ENCODE peak calls at places on chromosomes 4 and X, in nine cellular contexts. W is endothelial cell of umbilical vein, G is MM.1S, T is heart right ventricle, B is neural progenitor cell, Z is esophagus squamous epithelium, C is upper lobe of right lung, N is GM23338, P is heart left ventricle. S is an unnamed sample. For H3K4me1, the result is how much of the 10 kb centered on the place peaks cover.

GRCh38 chr4:3725936-3726895 is 40.0 kb upstream of the ADRA2C start:
- DNase-seq in W (no peak), G (no peak), T (no peak), B (no peak), Z (no peak), C (no peak), N (peak), P (no peak), S (no peak)

GRCh38 chrX:16444353-16444752 is 205.6 kb upstream of the S100G start:
- DNase-seq in W (no peak), G (no peak), T (no peak), B (no peak), Z (no peak), C (no peak), N (no peak), P (no peak), S (no peak)

GRCh38 chrX:139203681-139204575 is 326.6 kb upstream of the F9 start:
- DNase-seq in W (no peak), G (peak), T (no peak), B (peak), Z (no peak), C (peak), N (peak), P (no peak), S (peak)

GRCh38 chrX:45070116-45071007 is 130.3 kb downstream of the DIPK2B start:
- DNase-seq in W (peak), G (peak), T (peak), B (peak), Z (no peak), C (no peak), N (peak), P (no peak), S (no peak)

GRCh38 chr4:88964450-88964849 is 92.5 kb downstream of the FAM13A start:
- DNase-seq in W (peak), G (no peak), T (no peak), B (no peak), Z (no peak), C (no peak), N (no peak), P (no peak), S (no peak)

GRCh38 chr4:182917182-182918043 is at the start of gene DCTD:
- DNase-seq in W (peak), G (peak), T (peak), B (peak), Z (peak), C (peak), N (peak), P (peak), S (peak)

GRCh38 chr4:136750898-136751297 is 781.4 kb downstream of the PCDH18 start:
- DNase-seq in W (no peak), G (no peak), T (no peak), B (no peak), Z (no peak), C (no peak), N (no peak), P (no peak), S (no peak)

GRCh38 chrX:9940397-9940796 is 26.8 kb upstream of the CLDN34 start:
- DNase-seq in W (peak), G (no peak), T (no peak), B (no peak), Z (no peak), C (no peak), N (no peak), P (no peak), S (no peak)

GRCh38 chr4:139633661-139634060 is 32.0 kb upstream of the MGST2 start:
- DNase-seq in W (peak), G (no peak), T (peak), B (peak), Z (no peak), C (no peak), N (peak), P (peak), S (no peak)

GRCh38 chrX:66110112-66110511 is 53.9 kb upstream of the HEPH start:
- DNase-seq in W (peak), G (peak), T (no peak), B (peak), Z (no peak), C (no peak), N (peak), P (no peak), S (no peak)

GRCh38 chr4:70945046-70945445 is 42.9 kb downstream of the MOB1B start:
- DNase-seq in W (no peak), G (no peak), T (no peak), B (no peak), Z (no peak), C (no peak), N (no peak), P (no peak), S (no peak)

GRCh38 chr4:177680308-177680707 is 238.1 kb upstream of the AGA start:
- DNase-seq in W (no peak), G (peak), T (no peak), B (no peak), Z (no peak), C (no peak), N (no peak), P (no peak), S (no peak)

GRCh38 chrX:3713937-3714434 is 537 bp upstream of the PRKX start:
- DNase-seq in W (no peak), G (no peak), T (no peak), B (peak), Z (peak), C (no peak), N (peak), P (no peak), S (no peak)

GRCh38 chr4:141464366-141464765 is 172.0 kb upstream of the IL15 start:
- DNase-seq in W (no peak), G (no peak), T (no peak), B (no peak), Z (no peak), C (no peak), N (no peak), P (no peak), S (no peak)

GRCh38 chr4:134727696-134728095 is 526.1 kb upstream of the PABPC4L start:
- DNase-seq in W (no peak), G (no peak), T (no peak), B (peak), Z (no peak), C (no peak), N (no peak), P (no peak), S (no peak)

GRCh38 chr4:150104401-150105027 is 26.3 kb downstream of the DCLK2 start:
- DNase-seq in W (peak), G (no peak), T (no peak), B (no peak), Z (no peak), C (no peak), N (no peak), P (no peak), S (no peak)

GRCh38 chr4:126955292-126956191 is 677.2 kb upstream of the INTU start:
- DNase-seq in W (no peak), G (no peak), T (no peak), B (no peak), Z (no peak), C (no peak), N (peak), P (no peak), S (no peak)

GRCh38 chrX:69234624-69235023 is 69.4 kb upstream of the PJA1 start:
- DNase-seq in W (no peak), G (no peak), T (no peak), B (no peak), Z (no peak), C (no peak), N (no peak), P (no peak), S (no peak)

GRCh38 chr4:26839534-26839951 is 21.1 kb upstream of the STIM2 start:
- DNase-seq in W (no peak), G (no peak), T (peak), B (no peak), Z (no peak), C (no peak), N (no peak), P (peak), S (no peak)

GRCh38 chrX:13990126-13990525 is 39.6 kb downstream of the GEMIN8 start:
- DNase-seq in W (no peak), G (no peak), T (no peak), B (no peak), Z (no peak), C (no peak), N (no peak), P (no peak), S (no peak)

GRCh38 chr4:7861440-7861881 is 78.2 kb downstream of the AFAP1 start:
- DNase-seq in W (peak), G (no peak), T (no peak), B (peak), Z (no peak), C (no peak), N (peak), P (no peak), S (no peak)

GRCh38 chr4:37693450-37694190 is 7.4 kb upstream of the RELL1 start:
- DNase-seq in W (no peak), G (no peak), T (no peak), B (no peak), Z (no peak), C (no peak), N (no peak), P (no peak), S (no peak)

GRCh38 chrX:2928583-2929434 is at the start of gene ARSD:
- DNase-seq in W (peak), G (no peak), T (peak), B (peak), Z (peak), C (peak), N (peak), P (peak), S (peak)

GRCh38 chr4:76055005-76055404 is 19.1 kb upstream of the CXCL11 start:
- DNase-seq in W (no peak), G (peak), T (no peak), B (no peak), Z (no peak), C (no peak), N (no peak), P (no peak), S (no peak)

GRCh38 chrX:38634665-38635064 is 73.3 kb downstream of the TSPAN7 start:
- DNase-seq in W (no peak), G (no peak), T (no peak), B (no peak), Z (no peak), C (no peak), N (no peak), P (no peak), S (no peak)

GRCh38 chrX:47514553-47515235 is 31.7 kb upstream of the ZNF41 start:
- DNase-seq in W (no peak), G (no peak), T (no peak), B (no peak), Z (no peak), C (no peak), N (no peak), P (no peak), S (no peak)

GRCh38 chr4:160772668-160773067 is 1391.1 kb downstream of the FSTL5 start:
- DNase-seq in W (no peak), G (no peak), T (no peak), B (no peak), Z (no peak), C (no peak), N (no peak), P (no peak), S (no peak)

GRCh38 chrX:20965270-20966044 is 408.8 kb upstream of the CNKSR2 start:
- DNase-seq in W (no peak), G (no peak), T (no peak), B (no peak), Z (no peak), C (no peak), N (peak), P (no peak), S (no peak)

GRCh38 chrX:136909706-136910564 is 29.4 kb upstream of the RBMX start:
- DNase-seq in W (peak), G (peak), T (peak), B (peak), Z (peak), C (peak), N (peak), P (peak), S (peak)

GRCh38 chr4:86769794-86770193 is 79.4 kb downstream of the SLC10A6 start:
- DNase-seq in W (no peak), G (no peak), T (no peak), B (no peak), Z (no peak), C (no peak), N (no peak), P (no peak), S (no peak)

GRCh38 chr4:67327245-67327860 is 217.9 kb downstream of the CENPC start:
- DNase-seq in W (peak), G (peak), T (peak), B (peak), Z (no peak), C (no peak), N (peak), P (peak), S (no peak)

GRCh38 chrX:24231780-24232179 is 82.1 kb downstream of the SUPT20HL2 start:
- DNase-seq in W (no peak), G (no peak), T (no peak), B (no peak), Z (no peak), C (no peak), N (no peak), P (no peak), S (no peak)

GRCh38 chrX:24228596-24228995 is 79.1 kb downstream of the ZFX start:
- DNase-seq in W (no peak), G (no peak), T (no peak), B (no peak), Z (no peak), C (no peak), N (no peak), P (no peak), S (no peak)

GRCh38 chrX:24231169-24231568 is 81.6 kb downstream of the ZFX start:
- DNase-seq in W (peak), G (no peak), T (peak), B (no peak), Z (no peak), C (no peak), N (no peak), P (no peak), S (no peak)

GRCh38 chrX:24229400-24229879 is 79.9 kb downstream of the ZFX start:
- DNase-seq in W (no peak), G (no peak), T (no peak), B (no peak), Z (no peak), C (no peak), N (no peak), P (no peak), S (no peak)

GRCh38 chrX:24229967-24230366 is 80.4 kb downstream of the ZFX start:
- DNase-seq in W (no peak), G (no peak), T (peak), B (no peak), Z (no peak), C (no peak), N (no peak), P (no peak), S (no peak)
- H3K27ac ChIP-seq in W (no peak), G (no peak), T (no peak), B (no peak), Z (no peak), C (no peak), N (no peak), P (no peak), S (no peak)

DNA sequence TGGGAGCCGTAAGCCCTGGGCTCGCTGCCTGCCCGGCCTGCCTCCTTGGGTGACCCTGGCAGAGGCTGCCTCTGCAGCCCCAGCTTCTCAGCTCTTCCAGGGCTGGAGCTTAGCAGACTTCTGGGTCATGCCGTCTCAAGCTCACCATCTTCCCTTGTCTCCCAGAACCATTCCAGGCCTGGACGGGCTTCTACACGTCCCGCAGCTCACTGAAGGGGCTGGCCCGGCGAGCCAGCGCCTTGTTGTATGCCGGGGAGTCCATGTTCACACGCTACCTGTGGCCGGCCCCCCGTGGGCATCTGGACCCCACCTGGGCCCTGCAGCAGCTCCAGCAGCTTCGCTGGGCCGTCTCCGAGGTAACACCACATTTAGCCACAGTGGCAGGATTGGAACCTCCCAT is 22.0 kb downstream of the MAN2B2 start:
- DNase-seq in W (no peak), G (no peak), T (no peak), B (no peak), Z (no peak), C (no peak), N (no peak), P (no peak), S (no peak)
- H3K4me1 ChIP-seq in W (under half), G (under half), T (under half), B (under half), Z (under half), C (under half), N (under half), P (under half), S (under half)

GRCh38 chrX:104568304-104568915 is 2.4 kb downstream of the IL1RAPL2 start:
- DNase-seq in W (no peak), G (no peak), T (no peak), B (peak), Z (no peak), C (no peak), N (peak), P (no peak), S (no peak)
- H3K4me3 ChIP-seq in W (no peak), G (no peak), T (no peak), B (peak), Z (no peak), C (no peak), N (peak), P (no peak), S (no peak)

DNA sequence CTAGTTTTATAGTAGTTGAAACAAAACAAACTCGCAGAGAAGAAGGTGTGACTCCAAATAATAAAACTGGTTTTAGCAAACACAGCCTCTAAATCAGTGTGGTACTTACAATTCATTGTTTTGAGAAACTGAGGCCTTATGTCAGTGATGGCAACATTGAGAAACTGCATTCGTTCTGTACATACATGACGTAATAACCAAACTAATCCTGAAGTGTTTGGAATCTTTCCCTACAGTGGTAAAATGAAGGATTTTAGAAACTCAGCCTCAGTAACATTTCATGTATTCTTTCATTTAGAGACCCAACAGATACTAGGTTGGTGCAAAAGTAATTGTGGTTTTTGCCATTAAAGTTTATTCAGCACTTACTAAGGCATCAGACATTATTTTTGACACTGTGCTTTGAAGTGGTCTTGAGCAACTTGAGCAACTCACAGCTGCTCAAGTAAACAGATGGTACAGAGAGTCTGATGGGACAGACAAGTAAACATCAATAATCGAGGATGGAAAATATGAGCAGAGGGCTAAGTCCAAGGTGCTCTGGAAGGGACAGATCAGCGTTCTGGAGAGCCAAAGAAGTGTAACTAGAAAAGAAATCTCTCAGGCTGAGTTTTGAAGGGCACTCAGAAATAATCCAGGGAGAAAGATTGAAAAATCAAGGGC is 390.8 kb upstream of the BOD1L1 start:
- DNase-seq in W (no peak), G (peak), T (no peak), B (no peak), Z (no peak), C (no peak), N (no peak), P (no peak), S (no peak)
- H3K27ac ChIP-seq in W (no peak), G (no peak), T (no peak), B (no peak), Z (no peak), C (no peak), N (no peak), P (no peak), S (no peak)

GRCh38 chr4:40178672-40179071 is 18.2 kb upstream of the RHOH start:
- DNase-seq in W (no peak), G (peak), T (no peak), B (no peak), Z (no peak), C (no peak), N (no peak), P (no peak), S (no peak)
- H3K4me1 ChIP-seq in W (under half), G (under half), T (under half), B (under half), Z (under half), C (under half), N (under half), P (under half), S (under half)

S was measured in aorta.